ENCODE peak calls at places on chromosomes 1 and 21, in four cellular contexts. M, D, W and A are unnamed samples.

GRCh38 chr1:24102966-24103365 is 9.0 kb downstream of the MYOM3 start:
- DNase-seq in M (no peak), D (no peak), W (peak), A (no peak)

GRCh38 chr21:33975548-33976081 is 60.0 kb upstream of the ATP5PO start:
- DNase-seq in M (peak), W (no peak), D (no peak), A (no peak)

GRCh38 chr1:152907686-152908601 is at the start of gene IVL:
- DNase-seq in D (no peak), W (no peak), M (peak), A (no peak)

GRCh38 chr1:94095744-94096469 is 25.0 kb downstream of the ABCA4 start:
- DNase-seq in W (no peak), D (peak), M (no peak), A (no peak)

GRCh38 chr1:54249798-54250497 is 50.0 kb downstream of the MRPL37 start:
- DNase-seq in W (no peak), D (no peak), M (no peak), A (no peak)

GRCh38 chr1:67540733-67541125 is 110.5 kb upstream of the SERBP1 start:
- DNase-seq in D (no peak), M (no peak), W (no peak), A (no peak)

GRCh38 chr1:48470506-48470905 is 1.5 kb downstream of the SPATA6 start:
- DNase-seq in M (peak), W (peak), D (no peak), A (no peak)

GRCh38 chr1:155307247-155307740 is 1.4 kb upstream of the FDPS start:
- DNase-seq in D (no peak), M (peak), W (no peak), A (no peak)

GRCh38 chr1:200184196-200184595 is 156.7 kb downstream of the NR5A2 start:
- DNase-seq in M (peak), W (peak), D (peak), A (no peak)

GRCh38 chr1:19694298-19694697 is 29.6 kb downstream of the HTR6 start:
- DNase-seq in W (no peak), D (no peak), M (no peak), A (no peak)

GRCh38 chr1:246906833-246907232 is 24.9 kb downstream of the AHCTF1 start:
- DNase-seq in W (no peak), M (no peak), D (no peak), A (no peak)

GRCh38 chr1:246901874-246902273 is 29.9 kb downstream of the AHCTF1 start:
- DNase-seq in M (no peak), D (no peak), W (no peak), A (no peak)

DNA sequence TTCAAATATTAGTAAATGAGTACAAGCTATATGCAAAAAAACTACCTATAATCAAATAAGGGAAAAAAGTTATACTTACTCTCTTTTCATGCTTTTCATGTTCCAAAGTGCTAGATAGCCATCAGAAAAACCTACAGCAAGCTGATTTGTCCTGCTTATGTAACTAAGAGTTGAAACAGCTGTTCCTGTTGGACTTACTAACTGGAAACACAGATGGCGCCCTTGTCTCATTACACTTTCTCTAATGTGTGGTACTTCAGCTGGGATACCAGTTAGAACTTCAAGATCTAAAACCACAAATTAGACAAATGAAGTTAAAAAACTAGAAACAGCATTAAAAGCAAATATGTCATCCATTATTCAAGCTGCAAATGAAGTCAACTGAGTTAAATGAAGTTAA is 24.3 kb downstream of the AHCTF1 start:
- DNase-seq in W (no peak), D (no peak), M (peak), A (no peak)
- TF ChIP-seq CTCF in W (peak), D (peak), M (peak), A (peak)

GRCh38 chr1:178738780-178739179 is 13.7 kb downstream of the RALGPS2 start:
- DNase-seq in W (no peak), D (no peak), M (no peak), A (no peak)

GRCh38 chr1:178739285-178740045 is 14.4 kb downstream of the RALGPS2 start:
- DNase-seq in D (no peak), W (no peak), M (peak), A (no peak)

DNA sequence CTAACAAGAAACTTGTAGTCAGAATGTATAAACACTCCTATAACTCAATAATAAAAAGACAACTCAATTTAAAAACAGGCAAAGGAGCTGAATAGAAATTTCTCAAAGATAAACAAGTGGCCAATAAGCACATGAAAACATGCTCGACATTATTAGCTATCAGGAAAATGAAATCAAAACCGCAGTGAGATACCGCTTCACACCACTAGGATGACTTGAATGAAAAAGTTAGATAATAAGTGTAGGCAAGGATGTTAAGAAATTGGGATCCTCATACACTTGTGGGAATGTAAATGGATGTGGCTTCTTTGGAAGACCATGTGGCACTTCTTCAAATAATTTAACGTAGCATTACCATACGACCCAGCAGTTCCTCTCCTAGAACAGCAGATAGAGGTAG is 8.9 kb downstream of the RALGPS2 start:
- DNase-seq in W (no peak), M (no peak), D (no peak), A (no peak)
- TF ChIP-seq CTCF in W (no peak), M (no peak), D (no peak), A (no peak)

GRCh38 chr1:10829067-10829818 is 32.8 kb upstream of the CASZ1 start:
- DNase-seq in W (no peak), M (no peak), D (no peak), A (no peak)
- TF ChIP-seq CTCF in W (no peak), M (no peak), D (no peak), A (no peak)

GRCh38 chr21:42060166-42060565 is 11.0 kb upstream of the UMODL1 start:
- DNase-seq in D (no peak), W (no peak), M (no peak), A (no peak)
- TF ChIP-seq CTCF in D (no peak), W (no peak), M (no peak), A (no peak)

DNA sequence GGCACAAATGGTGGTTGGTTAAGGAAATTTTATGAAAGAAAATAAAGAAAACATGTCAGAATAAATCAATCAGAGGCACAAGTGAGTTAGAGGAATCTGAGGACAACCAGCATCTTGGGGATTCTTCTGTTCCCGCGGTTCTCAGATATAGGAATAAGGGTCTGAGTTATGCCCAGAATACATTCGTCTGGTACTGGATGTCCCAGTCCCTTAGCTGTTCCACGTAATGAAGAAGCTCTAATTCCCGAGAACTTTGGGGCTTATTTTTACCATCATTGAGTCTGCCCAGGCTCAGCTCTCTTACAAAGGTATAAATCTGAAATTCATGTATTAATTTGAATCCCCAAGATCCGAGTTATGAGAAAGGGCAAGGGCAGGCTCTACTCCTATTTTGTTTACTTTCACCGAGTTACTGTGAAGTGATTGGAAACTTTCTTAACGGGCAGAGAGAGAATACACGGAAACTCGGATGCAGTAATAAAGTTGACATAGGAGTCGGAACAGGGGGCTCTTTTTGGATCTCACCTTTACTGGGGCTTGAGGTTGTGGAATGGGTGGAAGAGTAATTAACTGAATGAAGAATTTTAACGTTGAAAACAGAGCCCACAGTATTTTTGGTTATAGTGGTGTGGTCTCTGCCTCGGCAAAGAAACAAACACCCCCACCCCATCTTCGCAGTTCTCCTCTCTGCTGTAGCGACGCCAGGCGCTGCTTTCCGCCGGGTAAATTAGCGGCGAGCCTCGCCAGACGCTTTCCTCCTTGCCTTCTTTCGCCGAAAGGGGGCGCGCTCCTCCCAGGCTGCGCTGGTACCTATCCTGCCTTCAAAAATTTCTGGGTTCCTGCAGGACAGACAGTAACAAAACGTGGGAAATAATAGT is 7.1 kb downstream of the PRRX1 start:
- DNase-seq in W (peak), D (no peak), M (no peak), A (no peak)
- TF ChIP-seq CTCF in W (peak), D (peak), M (no peak), A (no peak)

GRCh38 chr1:63143482-63143881 is 178.9 kb upstream of the FOXD3 start:
- DNase-seq in D (no peak), W (no peak), M (no peak), A (no peak)

GRCh38 chr1:63142001-63142400 is 180.4 kb upstream of the FOXD3 start:
- DNase-seq in M (no peak), W (no peak), D (no peak), A (no peak)

GRCh38 chr1:63152572-63152971 is 169.8 kb upstream of the FOXD3 start:
- DNase-seq in W (no peak), M (no peak), D (no peak), A (no peak)

GRCh38 chr1:63148825-63149645 is 173.3 kb upstream of the FOXD3 start:
- DNase-seq in W (no peak), M (peak), D (no peak), A (no peak)

DNA sequence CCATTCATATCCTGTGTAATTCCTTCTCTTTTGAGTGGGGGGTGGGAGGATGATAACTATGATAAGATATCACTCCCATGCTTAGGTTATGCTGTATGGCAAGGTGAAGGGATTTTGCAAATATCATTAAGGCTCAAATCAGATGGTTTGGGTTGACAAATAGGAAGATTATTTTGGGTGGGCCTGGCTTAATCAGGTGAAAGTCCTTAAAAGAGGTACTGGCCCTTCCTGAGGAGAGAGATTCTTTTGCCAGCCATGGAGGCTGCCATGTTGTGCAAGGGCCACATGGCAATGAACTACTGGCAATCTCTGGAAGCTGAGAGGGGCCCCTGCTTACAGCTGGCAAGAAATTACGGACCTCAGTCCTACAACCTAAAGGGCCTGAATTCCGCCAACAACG is 174.6 kb upstream of the FOXD3 start:
- DNase-seq in W (no peak), M (no peak), D (no peak), A (no peak)
- TF ChIP-seq CTCF in W (no peak), M (no peak), D (no peak), A (no peak)

GRCh38 chr21:39350094-39351006 is 1.5 kb upstream of the HMGN1 start:
- DNase-seq in M (no peak), W (no peak), D (no peak), A (no peak)
- TF ChIP-seq CTCF in M (no peak), W (no peak), D (no peak), A (no peak)

GRCh38 chr21:16588433-16588860 is 858.7 kb downstream of the USP25 start:
- DNase-seq in D (peak), W (peak), M (peak), A (no peak)
- TF ChIP-seq CTCF in D (no peak), W (no peak), M (no peak), A (no peak)

DNA sequence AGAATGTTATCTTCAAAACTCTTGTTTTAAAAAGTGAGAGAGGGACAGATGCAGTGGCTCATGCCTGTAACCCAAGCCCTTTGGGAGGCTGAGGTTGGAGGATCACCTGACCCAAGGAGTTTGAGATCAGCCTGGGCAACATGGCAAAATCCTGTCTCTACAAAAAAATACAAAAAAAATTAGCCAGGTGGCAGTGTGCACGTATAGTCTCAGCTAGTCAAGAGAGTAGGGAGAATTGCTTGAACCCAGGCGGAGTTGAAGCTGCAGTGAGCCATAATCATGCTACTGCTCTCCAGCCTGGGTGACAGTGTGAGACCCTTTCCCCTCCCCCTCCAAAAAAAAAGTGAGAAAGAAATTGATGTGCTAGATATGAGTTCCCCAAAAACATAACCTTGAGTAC is 131.0 kb downstream of the KCNT2 start:
- DNase-seq in M (no peak), W (no peak), D (no peak), A (no peak)
- TF ChIP-seq CTCF in M (no peak), W (no peak), D (no peak), A (no peak)